ENCODE peak calls at places on chromosomes 6 and 20, in seven cellular contexts. X is cardiac fibroblast; N is stimulated activated CD4-positive, alpha-beta T cell treated with anti-CD3 and anti-CD28 coated beads, Interleukin-4, amount 100 ng/mL, for 24 hours; G is T follicular helper cell; M is upper lobe of left lung; I is right cardiac atrium; D is hepatocyte. O is an unnamed sample.

GRCh38 chr6:98142839-98143238 is 691.5 kb upstream of the POU3F2 start:
- DNase-seq in X (no peak), G (no peak), N (no peak), I (peak; percentile 15), D (no peak), M (no peak), O (no peak)

GRCh38 chr6:56652231-56652630 is 9.5 kb upstream of the DST start:
- DNase-seq in M (no peak), N (no peak), X (peak; percentile 74), G (no peak), I (no peak), D (no peak), O (peak; percentile 58)

GRCh38 chr6:128487746-128488145 is 32.7 kb downstream of the PTPRK start:
- DNase-seq in I (no peak), D (no peak), M (no peak), N (no peak), G (no peak), X (no peak), O (no peak)

GRCh38 chr6:20915626-20916025 is 381.4 kb downstream of the CDKAL1 start:
- DNase-seq in D (no peak), I (no peak), M (no peak), N (no peak), G (no peak), X (no peak), O (no peak)

GRCh38 chr6:79180082-79180481 is 54.4 kb downstream of the HMGN3 start:
- DNase-seq in D (no peak), N (no peak), X (no peak), M (no peak), G (no peak), I (no peak), O (no peak)

GRCh38 chr20:53938739-53939138 is 131.7 kb downstream of the BCAS1 start:
- DNase-seq in X (no peak), G (no peak), N (no peak), M (no peak), I (no peak), D (no peak), O (no peak)

GRCh38 chr20:49928411-49929141 is 7.6 kb upstream of the RNF114 start:
- DNase-seq in M (peak; percentile 87), G (peak; percentile 66), I (peak; percentile 83), D (peak; percentile 93), N (peak; percentile 85), X (peak; percentile 91), O (peak; percentile 97)

GRCh38 chr6:119240257-119241123 is 109.1 kb downstream of the MAN1A1 start:
- DNase-seq in D (no peak), N (no peak), G (no peak), X (no peak), M (no peak), I (no peak), O (no peak)

GRCh38 chr6:27894839-27895762 is 17.1 kb downstream of the OR2B2 start:
- DNase-seq in G (peak; percentile 51), I (no peak), M (peak; percentile 68), N (peak; percentile 66), D (peak; percentile 89), X (peak; percentile 92), O (peak; percentile 78)

GRCh38 chr6:106025655-106026054 is 60.5 kb upstream of the PRDM1 start:
- DNase-seq in D (no peak), I (no peak), X (no peak), N (no peak), G (no peak), M (no peak), O (no peak)

GRCh38 chr6:31651602-31652191 is 764 bp downstream of the BAG6 start:
- DNase-seq in G (no peak), I (no peak), X (peak; percentile 84), N (no peak), M (peak; percentile 88), D (peak; percentile 90), O (peak; percentile 70)

GRCh38 chr6:113734886-113735481 is 122.2 kb upstream of the MARCKS start:
- DNase-seq in I (no peak), M (no peak), D (no peak), X (peak; percentile 46), G (no peak), N (no peak), O (peak; percentile 9)

GRCh38 chr6:49001856-49002255 is 461.2 kb downstream of the MMUT start:
- DNase-seq in G (no peak), I (no peak), M (no peak), X (peak; percentile 89), N (no peak), D (no peak), O (no peak)

GRCh38 chr6:88750936-88751335 is 212.5 kb downstream of the RNGTT start:
- DNase-seq in D (no peak), M (no peak), N (no peak), G (no peak), I (no peak), X (no peak), O (no peak)

GRCh38 chr6:168147205-168147738 is 68.3 kb upstream of the FRMD1 start:
- DNase-seq in X (no peak), N (peak; percentile 1), G (no peak), D (no peak), I (no peak), M (no peak), O (no peak)

GRCh38 chr6:108074057-108074358 is 533 bp downstream of the OSTM1 start:
- DNase-seq in X (no peak), G (no peak), M (no peak), D (peak; percentile 63), I (no peak), N (no peak), O (no peak)

GRCh38 chr6:41901882-41902519 is 6.8 kb upstream of the USP49 start:
- DNase-seq in G (peak; percentile 37), D (no peak), X (peak; percentile 34), N (peak; percentile 67), I (no peak), M (peak; percentile 29), O (peak; percentile 19)

GRCh38 chr6:1796706-1797529 is 187.2 kb downstream of the FOXC1 start:
- DNase-seq in D (no peak), N (no peak), M (no peak), X (no peak), I (no peak), G (no peak), O (no peak)

GRCh38 chr6:157983439-157984119 is 1.9 kb downstream of the SYNJ2 start:
- DNase-seq in I (no peak), X (peak; percentile 20), N (no peak), M (no peak), G (no peak), D (no peak), O (no peak)

O was measured in HT-29.